ENCODE peak calls at places on chromosomes 3 and 15, in nine cellular contexts. One of them, this sample, is unnamed.

GRCh38 chr3:28745904-28746617 is 397.4 kb upstream of the AZI2 start:
- DNase-seq in OCI-LY7: no peak
- DNase-seq in heart left ventricle: no peak
- DNase-seq in adrenal gland: no peak
- DNase-seq in IMR-90: no peak
- DNase-seq in heart right ventricle: no peak
- DNase-seq in fibroblast of lung: peak; percentile 2
- DNase-seq in testis: no peak
- DNase-seq in H9: no peak
- DNase-seq in this sample: no peak

GRCh38 chr3:184417619-184418327 is 37.9 kb downstream of the CHRD start:
- DNase-seq in IMR-90: peak; percentile 51
- DNase-seq in testis: peak; percentile 77
- DNase-seq in H9: peak; percentile 79
- DNase-seq in heart right ventricle: peak; percentile 71
- DNase-seq in OCI-LY7: peak; percentile 76
- DNase-seq in adrenal gland: peak; percentile 73
- DNase-seq in heart left ventricle: peak; percentile 68
- DNase-seq in fibroblast of lung: peak; percentile 57
- DNase-seq in this sample: peak; percentile 52

GRCh38 chr3:350978-351377 is 154.4 kb downstream of the CHL1 start:
- DNase-seq in heart right ventricle: no peak
- DNase-seq in adrenal gland: no peak
- DNase-seq in OCI-LY7: no peak
- DNase-seq in fibroblast of lung: no peak
- DNase-seq in IMR-90: no peak
- DNase-seq in heart left ventricle: no peak
- DNase-seq in testis: no peak
- DNase-seq in H9: no peak
- DNase-seq in this sample: no peak

GRCh38 chr15:69107025-69107620 is 53.3 kb upstream of the GLCE start:
- DNase-seq in H9: no peak
- DNase-seq in adrenal gland: no peak
- DNase-seq in OCI-LY7: no peak
- DNase-seq in testis: no peak
- DNase-seq in fibroblast of lung: no peak
- DNase-seq in IMR-90: peak; percentile 21
- DNase-seq in heart right ventricle: no peak
- DNase-seq in heart left ventricle: no peak
- DNase-seq in this sample: no peak

GRCh38 chr3:193974147-193974546 is 161.8 kb upstream of the HES1 start:
- DNase-seq in IMR-90: peak; percentile 42
- DNase-seq in heart right ventricle: no peak
- DNase-seq in heart left ventricle: no peak
- DNase-seq in H9: no peak
- DNase-seq in OCI-LY7: no peak
- DNase-seq in adrenal gland: no peak
- DNase-seq in testis: no peak
- DNase-seq in fibroblast of lung: peak; percentile 53
- DNase-seq in this sample: no peak

GRCh38 chr3:180319461-180319860 is 282.5 kb upstream of the TTC14 start:
- DNase-seq in adrenal gland: no peak
- DNase-seq in H9: no peak
- DNase-seq in fibroblast of lung: no peak
- DNase-seq in OCI-LY7: no peak
- DNase-seq in testis: no peak
- DNase-seq in heart left ventricle: no peak
- DNase-seq in IMR-90: peak; percentile 40
- DNase-seq in heart right ventricle: no peak
- DNase-seq in this sample: no peak

GRCh38 chr15:89669309-89669865 is 9.8 kb downstream of the PLIN1 start:
- DNase-seq in adrenal gland: no peak
- DNase-seq in OCI-LY7: no peak
- DNase-seq in fibroblast of lung: no peak
- DNase-seq in heart right ventricle: no peak
- DNase-seq in IMR-90: no peak
- DNase-seq in testis: no peak
- DNase-seq in H9: no peak
- DNase-seq in heart left ventricle: no peak
- DNase-seq in this sample: no peak

GRCh38 chr15:91779960-91780359 is 73.5 kb upstream of the SLCO3A1 start:
- DNase-seq in fibroblast of lung: no peak
- DNase-seq in IMR-90: no peak
- DNase-seq in OCI-LY7: no peak
- DNase-seq in H9: no peak
- DNase-seq in testis: no peak
- DNase-seq in adrenal gland: no peak
- DNase-seq in heart right ventricle: no peak
- DNase-seq in heart left ventricle: no peak
- DNase-seq in this sample: no peak

GRCh38 chr3:30826381-30827061 is 67.9 kb downstream of the GADL1 start:
- DNase-seq in fibroblast of lung: peak; percentile 7
- DNase-seq in testis: no peak
- DNase-seq in adrenal gland: no peak
- DNase-seq in heart left ventricle: no peak
- DNase-seq in H9: no peak
- DNase-seq in IMR-90: no peak
- DNase-seq in OCI-LY7: no peak
- DNase-seq in heart right ventricle: no peak
- DNase-seq in this sample: no peak

GRCh38 chr3:66504761-66505641 is 4.2 kb upstream of the LRIG1 start:
- DNase-seq in OCI-LY7: no peak
- DNase-seq in adrenal gland: no peak
- DNase-seq in testis: no peak
- DNase-seq in heart right ventricle: no peak
- DNase-seq in fibroblast of lung: peak; percentile 45
- DNase-seq in heart left ventricle: no peak
- DNase-seq in H9: no peak
- DNase-seq in IMR-90: no peak
- DNase-seq in this sample: no peak

GRCh38 chr3:57331078-57331477 is 38.6 kb upstream of the ASB14 start:
- DNase-seq in adrenal gland: no peak
- DNase-seq in fibroblast of lung: no peak
- DNase-seq in H9: no peak
- DNase-seq in heart right ventricle: no peak
- DNase-seq in OCI-LY7: peak; percentile 6
- DNase-seq in heart left ventricle: no peak
- DNase-seq in IMR-90: no peak
- DNase-seq in testis: no peak
- DNase-seq in this sample: no peak

GRCh38 chr3:188362405-188362831 is 208.5 kb downstream of the LPP start:
- DNase-seq in IMR-90: peak; percentile 69
- DNase-seq in adrenal gland: peak; percentile 33
- DNase-seq in OCI-LY7: no peak
- DNase-seq in heart left ventricle: no peak
- DNase-seq in H9: no peak
- DNase-seq in fibroblast of lung: peak; percentile 51
- DNase-seq in heart right ventricle: no peak
- DNase-seq in testis: no peak
- DNase-seq in this sample: no peak
- TF ChIP-seq CTCF in IMR-90: peak; percentile 12
- TF ChIP-seq CTCF in adrenal gland: no peak
- TF ChIP-seq CTCF in OCI-LY7: no peak
- TF ChIP-seq CTCF in heart left ventricle: no peak
- TF ChIP-seq CTCF in H9: no peak
- TF ChIP-seq CTCF in fibroblast of lung: no peak
- TF ChIP-seq CTCF in heart right ventricle: no peak
- TF ChIP-seq CTCF in testis: no peak
- TF ChIP-seq CTCF in this sample: no peak

GRCh38 chr3:50323614-50324199 is 1.2 kb upstream of the HYAL2 start:
- DNase-seq in heart right ventricle: peak; percentile 73
- DNase-seq in adrenal gland: no peak
- DNase-seq in OCI-LY7: no peak
- DNase-seq in heart left ventricle: peak; percentile 89
- DNase-seq in IMR-90: no peak
- DNase-seq in testis: no peak
- DNase-seq in fibroblast of lung: no peak
- DNase-seq in H9: no peak
- DNase-seq in this sample: peak; percentile 74
- H3K27ac ChIP-seq in heart right ventricle: peak overlapping the region; percentile 98
- H3K27ac ChIP-seq in adrenal gland: peak overlapping the region; percentile 94
- H3K27ac ChIP-seq in OCI-LY7: no peak overlapping the region
- H3K27ac ChIP-seq in heart left ventricle: peak overlapping the region; percentile 97
- H3K27ac ChIP-seq in IMR-90: no peak overlapping the region
- H3K27ac ChIP-seq in testis: no peak overlapping the region
- H3K27ac ChIP-seq in fibroblast of lung: no peak overlapping the region
- H3K27ac ChIP-seq in H9: no peak overlapping the region
- H3K27ac ChIP-seq in this sample: peak overlapping the region; percentile 99

DNA sequence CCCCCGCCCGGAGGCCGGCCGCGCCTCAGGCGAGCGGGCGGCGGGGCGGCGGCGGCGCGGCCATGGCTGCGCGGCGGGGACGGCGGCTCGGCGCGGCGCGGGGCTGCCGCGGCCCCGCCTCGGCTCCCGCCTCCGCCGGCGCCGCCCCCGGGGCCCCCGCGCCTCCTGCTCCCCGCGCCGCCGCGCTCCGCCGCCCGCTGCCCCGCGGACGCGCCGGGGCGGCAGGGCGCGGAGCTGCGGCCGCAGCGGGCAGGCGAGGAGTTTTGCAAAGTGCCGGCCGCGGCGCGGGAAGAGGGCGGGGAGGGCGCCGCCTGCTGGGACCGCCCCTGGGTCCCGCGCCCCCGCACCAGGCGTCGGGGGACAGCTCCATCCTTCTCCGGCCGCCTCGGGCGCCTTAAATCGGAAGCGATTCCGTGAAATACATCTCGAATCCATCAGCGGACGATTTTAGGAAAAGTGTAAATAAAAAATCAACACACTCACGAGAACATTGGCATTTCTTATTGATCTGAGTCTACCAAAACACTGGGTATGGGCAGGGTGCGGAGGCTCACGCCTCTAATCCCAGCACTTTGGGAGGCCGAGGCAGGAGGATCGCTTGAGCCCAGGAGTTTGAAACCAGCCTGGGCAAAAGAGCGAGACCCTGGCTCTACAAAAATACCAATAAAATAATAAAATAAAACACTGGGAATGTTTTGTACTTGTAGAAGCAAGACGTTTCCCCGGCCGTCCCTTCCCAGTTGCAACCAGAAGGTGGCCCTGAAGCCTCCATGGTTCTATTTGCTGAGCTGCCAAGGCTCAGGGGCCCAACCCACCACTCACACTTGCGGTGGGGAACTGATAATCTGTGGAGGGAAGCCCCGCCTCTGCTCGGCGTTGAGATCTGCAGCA is 136.9 kb downstream of the NUP210 start:
- DNase-seq in testis: peak; percentile 74
- DNase-seq in H9: peak; percentile 82
- DNase-seq in fibroblast of lung: no peak
- DNase-seq in OCI-LY7: no peak
- DNase-seq in IMR-90: no peak
- DNase-seq in heart left ventricle: peak; percentile 41
- DNase-seq in heart right ventricle: peak; percentile 46
- DNase-seq in adrenal gland: no peak
- DNase-seq in this sample: no peak
- TF ChIP-seq CTCF in testis: no peak
- TF ChIP-seq CTCF in H9: peak; percentile 69
- TF ChIP-seq CTCF in fibroblast of lung: peak; percentile 8
- TF ChIP-seq CTCF in OCI-LY7: no peak
- TF ChIP-seq CTCF in IMR-90: peak; percentile 3
- TF ChIP-seq CTCF in heart left ventricle: peak; percentile 41
- TF ChIP-seq CTCF in heart right ventricle: peak; percentile 33
- TF ChIP-seq CTCF in adrenal gland: no peak
- TF ChIP-seq CTCF in this sample: peak; percentile 50

GRCh38 chr3:53240989-53241972 is 14.5 kb downstream of the TKT start:
- DNase-seq in OCI-LY7: no peak
- DNase-seq in IMR-90: no peak
- DNase-seq in adrenal gland: no peak
- DNase-seq in testis: no peak
- DNase-seq in fibroblast of lung: no peak
- DNase-seq in heart right ventricle: no peak
- DNase-seq in H9: no peak
- DNase-seq in heart left ventricle: no peak
- DNase-seq in this sample: no peak
- H3K27ac ChIP-seq in OCI-LY7: no peak overlapping the region
- H3K27ac ChIP-seq in IMR-90: peak overlapping the region; percentile 14
- H3K27ac ChIP-seq in adrenal gland: peak overlapping the region; percentile 52
- H3K27ac ChIP-seq in testis: no peak overlapping the region
- H3K27ac ChIP-seq in fibroblast of lung: no peak overlapping the region
- H3K27ac ChIP-seq in heart right ventricle: peak overlapping the region; percentile 71
- H3K27ac ChIP-seq in H9: no peak overlapping the region
- H3K27ac ChIP-seq in heart left ventricle: peak overlapping the region; percentile 37
- H3K27ac ChIP-seq in this sample: peak overlapping the region; percentile 71

GRCh38 chr3:70096376-70097055 is 97.0 kb downstream of the SAMMSON start:
- DNase-seq in testis: no peak
- DNase-seq in IMR-90: no peak
- DNase-seq in H9: no peak
- DNase-seq in heart right ventricle: no peak
- DNase-seq in heart left ventricle: no peak
- DNase-seq in fibroblast of lung: no peak
- DNase-seq in adrenal gland: no peak
- DNase-seq in OCI-LY7: no peak
- DNase-seq in this sample: no peak

GRCh38 chr3:70094197-70094596 is 94.7 kb downstream of the SAMMSON start:
- DNase-seq in fibroblast of lung: no peak
- DNase-seq in adrenal gland: no peak
- DNase-seq in IMR-90: no peak
- DNase-seq in testis: no peak
- DNase-seq in OCI-LY7: no peak
- DNase-seq in H9: no peak
- DNase-seq in heart left ventricle: no peak
- DNase-seq in heart right ventricle: no peak
- DNase-seq in this sample: no peak

GRCh38 chr3:70095260-70095659 is 95.7 kb downstream of the SAMMSON start:
- DNase-seq in OCI-LY7: no peak
- DNase-seq in heart right ventricle: no peak
- DNase-seq in IMR-90: no peak
- DNase-seq in fibroblast of lung: no peak
- DNase-seq in heart left ventricle: no peak
- DNase-seq in adrenal gland: no peak
- DNase-seq in testis: no peak
- DNase-seq in H9: no peak
- DNase-seq in this sample: no peak

GRCh38 chr3:70097084-70097483 is 97.6 kb downstream of the SAMMSON start:
- DNase-seq in adrenal gland: no peak
- DNase-seq in testis: no peak
- DNase-seq in IMR-90: no peak
- DNase-seq in OCI-LY7: no peak
- DNase-seq in heart left ventricle: no peak
- DNase-seq in H9: no peak
- DNase-seq in heart right ventricle: no peak
- DNase-seq in fibroblast of lung: no peak
- DNase-seq in this sample: no peak
- TF ChIP-seq CTCF in adrenal gland: no peak
- TF ChIP-seq CTCF in testis: no peak
- TF ChIP-seq CTCF in IMR-90: no peak
- TF ChIP-seq CTCF in OCI-LY7: no peak
- TF ChIP-seq CTCF in heart left ventricle: no peak
- TF ChIP-seq CTCF in H9: no peak
- TF ChIP-seq CTCF in heart right ventricle: no peak
- TF ChIP-seq CTCF in fibroblast of lung: no peak
- TF ChIP-seq CTCF in this sample: no peak